ENCODE peak calls at places on chromosomes 5 and 9, in six cellular contexts. A is prostate gland, J is ovary, V is HCT116, K is IMR-90, W is transverse colon. F is an unnamed sample.

GRCh38 chr5:107203231-107203630 is 467.5 kb downstream of the EFNA5 start:
- DNase-seq in K (no peak), V (no peak), J (no peak), A (no peak), W (no peak), F (no peak)

GRCh38 chr9:107566596-107566995 is 77.0 kb upstream of the KLF4 start:
- DNase-seq in K (peak; percentile 15), J (no peak), V (no peak), A (no peak), W (no peak), F (no peak)

GRCh38 chr5:138596105-138596987 is 21.1 kb upstream of the HSPA9 start:
- DNase-seq in A (no peak), J (no peak), K (no peak), W (no peak), V (no peak), F (no peak)

GRCh38 chr5:108747111-108748009 is at the start of gene FER:
- DNase-seq in W (no peak), J (peak; percentile 13), A (peak; percentile 29), K (peak; percentile 79), V (peak; percentile 75), F (peak; percentile 20)

GRCh38 chr9:17063535-17064135 is 71.2 kb upstream of the CNTLN start:
- DNase-seq in K (peak; percentile 64), J (no peak), W (no peak), A (peak; percentile 24), V (peak; percentile 32), F (peak; percentile 38)

GRCh38 chr9:18478517-18479361 is 4.8 kb downstream of the ADAMTSL1 start:
- DNase-seq in K (peak; percentile 70), J (no peak), W (no peak), V (no peak), A (no peak), F (no peak)

GRCh38 chr9:121822093-121823085 is 171.0 kb downstream of the DAB2IP start:
- DNase-seq in W (no peak), A (no peak), V (no peak), K (no peak), J (no peak), F (no peak)

GRCh38 chr5:78806544-78806943 is 158.0 kb upstream of the LHFPL2 start:
- DNase-seq in V (peak; percentile 4), W (no peak), J (no peak), K (peak; percentile 94), A (no peak), F (peak; percentile 75)

GRCh38 chr9:91954841-91955471 is 4.9 kb upstream of the ROR2 start:
- DNase-seq in A (peak; percentile 62), J (peak; percentile 61), W (peak; percentile 69), V (peak; percentile 54), K (peak; percentile 91), F (peak; percentile 90)

GRCh38 chr9:93820667-93821306 is 134.4 kb downstream of the BARX1 start:
- DNase-seq in J (no peak), W (no peak), A (no peak), K (no peak), V (no peak), F (peak; percentile 50)

GRCh38 chr9:107925756-107926297 is 436.3 kb upstream of the KLF4 start:
- DNase-seq in K (no peak), A (no peak), J (no peak), W (no peak), V (no peak), F (no peak)

GRCh38 chr5:17378346-17378984 is 119.6 kb upstream of the TAF11L2 start:
- DNase-seq in V (no peak), K (peak; percentile 86), W (no peak), J (no peak), A (no peak), F (no peak)

GRCh38 chr5:155053482-155053881 is 39.9 kb downstream of the KIF4B start:
- DNase-seq in W (no peak), V (no peak), A (no peak), K (no peak), J (no peak), F (no peak)

GRCh38 chr5:79793722-79794121 is 104.1 kb downstream of the CMYA5 start:
- DNase-seq in J (no peak), V (no peak), W (no peak), A (no peak), K (no peak), F (no peak)

GRCh38 chr5:109656829-109657228 is 32.9 kb upstream of the MAN2A1 start:
- DNase-seq in V (no peak), J (no peak), K (peak; percentile 29), A (peak; percentile 11), W (peak; percentile 32), F (no peak)

GRCh38 chr5:111892949-111893348 is 136.0 kb upstream of the NREP start:
- DNase-seq in V (no peak), K (peak; percentile 18), J (no peak), W (no peak), A (no peak), F (no peak)

GRCh38 chr9:126965541-126966428 is 51.2 kb downstream of the RALGPS1 start:
- DNase-seq in A (peak; percentile 36), J (peak; percentile 24), K (peak; percentile 61), V (peak; percentile 38), W (peak; percentile 25), F (peak; percentile 71)

GRCh38 chr9:22389271-22389670 is 57.4 kb upstream of the DMRTA1 start:
- DNase-seq in K (no peak), A (no peak), W (no peak), V (no peak), J (no peak), F (no peak)

DNA sequence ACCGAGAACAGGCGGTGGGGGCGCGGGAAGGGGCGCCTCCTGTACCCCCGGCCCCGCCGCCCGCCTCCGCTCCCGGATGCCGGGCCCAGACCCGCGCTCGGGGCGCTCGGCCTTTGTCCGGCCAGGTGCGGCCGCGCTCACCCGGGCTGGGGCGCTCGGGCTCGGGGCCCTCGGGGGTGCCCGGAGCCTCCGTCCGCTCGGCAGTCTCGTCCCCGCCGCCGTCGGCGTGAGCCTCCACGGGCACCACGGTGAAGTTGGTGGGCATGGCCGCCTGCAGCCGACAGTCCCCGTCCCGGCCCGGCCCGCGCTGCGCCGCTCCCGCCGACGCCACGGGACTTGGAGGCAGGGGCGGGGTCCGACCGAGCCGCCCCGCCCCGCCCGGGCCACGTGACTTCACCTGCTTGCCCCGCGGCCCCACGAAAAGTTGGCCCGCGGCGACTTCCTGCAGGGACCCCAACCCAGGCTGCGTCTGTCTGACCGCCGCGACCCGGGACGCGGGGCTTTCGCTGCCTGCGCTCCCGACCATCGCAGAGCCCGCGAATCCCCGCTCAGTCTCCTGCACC is at the start of gene SLC12A7:
- DNase-seq in K (no peak), J (peak; percentile 44), V (no peak), A (peak; percentile 74), W (peak; percentile 81), F (no peak)
- TF ChIP-seq POLR2A in K (peak; percentile 32), J (peak; percentile 67), V (peak; percentile 73), A (peak; percentile 94), W (peak; percentile 54), F (peak; percentile 26)

DNA sequence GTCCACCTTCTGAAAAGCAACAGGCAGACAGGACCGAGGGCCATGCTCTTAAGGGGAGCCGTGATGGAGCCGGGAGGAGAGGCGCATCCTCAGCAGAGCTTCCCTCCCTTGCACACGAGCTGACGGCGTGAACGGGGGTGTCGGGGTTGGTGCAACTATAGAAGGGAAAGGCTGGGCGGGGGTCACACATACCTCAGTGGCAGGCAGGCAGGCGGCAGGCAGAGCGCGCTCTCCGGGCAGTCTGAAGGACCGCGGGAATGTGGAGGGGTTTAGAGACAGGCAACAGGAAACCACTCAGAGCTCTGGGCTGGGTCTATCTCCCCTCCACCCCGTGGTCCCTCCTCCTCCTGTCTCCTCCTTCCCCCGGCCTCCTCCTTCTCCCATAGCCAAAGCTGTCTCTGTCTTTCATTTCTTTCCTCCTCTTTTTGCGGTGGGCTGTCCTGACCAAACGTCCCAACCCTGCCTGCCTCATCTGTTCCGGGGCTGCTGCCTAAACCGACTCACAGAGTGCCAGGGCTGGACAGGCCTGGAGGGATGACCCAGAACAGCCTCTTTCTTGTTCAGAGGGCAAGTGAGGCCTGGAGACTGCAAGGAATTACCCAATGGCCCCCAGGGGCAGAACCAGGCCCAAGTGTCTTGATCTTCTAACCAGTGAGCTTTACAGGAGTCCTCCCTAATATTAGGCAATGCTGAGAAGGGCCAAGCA is at the start of gene SPARC:
- DNase-seq in V (no peak), A (peak; percentile 55), J (peak; percentile 83), W (peak; percentile 56), K (peak; percentile 96), F (peak; percentile 68)
- TF ChIP-seq POLR2A in V (no peak), A (peak; percentile 59), J (peak; percentile 81), W (peak; percentile 85), K (peak; percentile 99), F (peak; percentile 100)

DNA sequence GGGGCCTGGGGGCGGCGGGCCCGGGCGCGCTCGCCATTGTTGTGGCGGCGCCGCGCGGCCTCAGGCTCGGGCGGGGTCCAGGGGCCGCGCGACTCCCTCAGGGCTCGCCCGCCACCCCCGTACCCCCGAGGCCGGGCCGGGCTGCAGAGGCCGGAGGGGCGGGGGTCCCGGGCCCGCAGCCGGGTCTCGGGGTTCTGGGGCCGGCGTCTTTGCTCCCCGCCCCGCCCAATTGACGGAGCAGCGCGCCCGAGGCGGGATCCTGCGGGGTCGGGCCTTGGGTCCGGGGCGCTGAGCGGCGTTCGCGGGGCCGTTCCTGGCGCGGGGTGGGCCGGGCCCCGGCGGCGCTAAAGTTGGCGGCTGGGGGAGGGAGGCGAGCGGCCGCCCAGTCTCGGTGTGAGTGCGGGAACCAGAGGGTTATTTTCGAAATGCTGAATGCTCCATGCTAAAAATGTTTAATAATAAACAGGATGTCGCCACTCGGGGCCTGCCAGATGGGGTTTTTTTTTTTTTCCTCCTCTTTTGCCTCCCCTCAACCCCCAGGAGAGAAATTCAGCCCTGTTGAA is 659 bp downstream of the PRRC2B start:
- DNase-seq in A (no peak), J (peak; percentile 60), K (no peak), W (peak; percentile 57), V (no peak), F (no peak)
- TF ChIP-seq POLR2A in A (no peak), J (no peak), K (no peak), W (no peak), V (no peak), F (no peak)

GRCh38 chr9:4295160-4295559 is 4.7 kb downstream of the GLIS3 start:
- DNase-seq in W (no peak), V (no peak), K (no peak), J (no peak), A (no peak), F (no peak)

GRCh38 chr9:4290427-4290837 is 9.4 kb downstream of the GLIS3 start:
- DNase-seq in K (no peak), A (no peak), J (no peak), V (no peak), W (no peak), F (no peak)

GRCh38 chr9:4296217-4296616 is 3.7 kb downstream of the GLIS3 start:
- DNase-seq in V (no peak), W (no peak), J (no peak), A (no peak), K (no peak), F (no peak)

GRCh38 chr9:4292781-4293180 is 7.1 kb downstream of the GLIS3 start:
- DNase-seq in K (peak; percentile 17), J (no peak), V (no peak), A (no peak), W (no peak), F (no peak)

DNA sequence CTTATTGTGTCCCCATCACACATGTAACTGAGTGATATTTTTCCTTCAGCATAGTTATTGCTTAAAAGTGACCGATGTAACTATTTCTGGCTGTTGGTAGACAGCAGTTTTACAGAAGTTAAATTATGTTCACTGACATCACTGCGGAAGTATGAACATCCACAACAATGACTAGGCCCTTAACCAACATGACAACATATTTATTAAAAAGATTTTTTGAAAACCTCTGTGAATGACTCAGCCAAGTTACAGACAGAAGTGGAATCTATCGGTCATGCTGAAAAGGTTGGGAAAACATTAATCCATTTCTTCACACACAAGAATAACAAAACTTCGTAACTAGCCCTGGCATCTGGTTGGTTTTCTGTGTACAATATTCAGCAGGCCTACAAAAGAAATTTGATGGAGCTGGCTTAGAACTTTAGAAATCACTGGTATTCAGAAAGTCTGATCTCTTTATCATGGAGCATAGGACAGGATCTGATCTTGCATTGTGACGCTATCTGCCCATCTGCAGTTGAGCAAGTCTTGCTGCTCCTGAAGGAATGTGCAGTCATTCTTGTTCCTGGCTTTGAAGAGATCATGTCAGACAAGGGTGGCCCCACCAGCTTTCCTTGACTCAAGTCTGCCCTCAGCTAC is 6.5 kb downstream of the GLIS3 start:
- DNase-seq in J (no peak), W (no peak), K (peak; percentile 97), V (peak; percentile 54), A (no peak), F (no peak)
- TF ChIP-seq POLR2A in J (no peak), W (no peak), K (no peak), V (no peak), A (no peak), F (no peak)

F was measured in H54.